ENCODE peak calls at places on chromosomes 2 and 18, in five cellular contexts. One of them, this sample, is unnamed.

GRCh38 chr2:196376984-196377877 is 205.9 kb upstream of the STK17B start:
- DNase-seq in HCEC 1CT: no peak
- DNase-seq in WTC11: no peak
- DNase-seq in GM10248: peak
- DNase-seq in NCI-H345: no peak
- DNase-seq in this sample: no peak

GRCh38 chr18:54269924-54270844 is 867 bp downstream of the POLI start:
- DNase-seq in NCI-H345: peak
- DNase-seq in WTC11: peak
- DNase-seq in GM10248: peak
- DNase-seq in HCEC 1CT: peak
- DNase-seq in this sample: peak

GRCh38 chr2:171318463-171318934 is 115.3 kb downstream of the METTL8 start:
- DNase-seq in WTC11: peak
- DNase-seq in GM10248: no peak
- DNase-seq in HCEC 1CT: no peak
- DNase-seq in NCI-H345: no peak
- DNase-seq in this sample: no peak

GRCh38 chr2:54256091-54256694 is at the start of gene TSPYL6:
- DNase-seq in HCEC 1CT: no peak
- DNase-seq in GM10248: no peak
- DNase-seq in WTC11: no peak
- DNase-seq in NCI-H345: no peak
- DNase-seq in this sample: no peak

GRCh38 chr2:29123584-29124349 is 8.6 kb downstream of the CLIP4 start:
- DNase-seq in NCI-H345: no peak
- DNase-seq in GM10248: no peak
- DNase-seq in WTC11: no peak
- DNase-seq in HCEC 1CT: peak
- DNase-seq in this sample: peak

GRCh38 chr2:65818873-65819451 is 386.6 kb upstream of the SPRED2 start:
- DNase-seq in GM10248: no peak
- DNase-seq in HCEC 1CT: no peak
- DNase-seq in NCI-H345: no peak
- DNase-seq in WTC11: no peak
- DNase-seq in this sample: no peak

GRCh38 chr18:80103231-80103630 is 5.8 kb upstream of the ADNP2 start:
- DNase-seq in WTC11: no peak
- DNase-seq in HCEC 1CT: peak
- DNase-seq in GM10248: no peak
- DNase-seq in NCI-H345: no peak
- DNase-seq in this sample: peak

GRCh38 chr2:239465017-239466001 is 64.5 kb upstream of the HDAC4 start:
- DNase-seq in WTC11: no peak
- DNase-seq in HCEC 1CT: no peak
- DNase-seq in NCI-H345: peak
- DNase-seq in GM10248: no peak
- DNase-seq in this sample: no peak

GRCh38 chr2:190177249-190177648 is 114.7 kb upstream of the MSTN start:
- DNase-seq in HCEC 1CT: no peak
- DNase-seq in NCI-H345: no peak
- DNase-seq in WTC11: no peak
- DNase-seq in GM10248: no peak
- DNase-seq in this sample: no peak

GRCh38 chr2:241894056-241894641 is 24.6 kb downstream of the RTP5 start:
- DNase-seq in NCI-H345: no peak
- DNase-seq in WTC11: no peak
- DNase-seq in HCEC 1CT: no peak
- DNase-seq in GM10248: no peak
- DNase-seq in this sample: no peak

GRCh38 chr2:144523606-144524131 is 3.8 kb upstream of the ZEB2 start:
- DNase-seq in NCI-H345: peak
- DNase-seq in WTC11: peak
- DNase-seq in HCEC 1CT: no peak
- DNase-seq in GM10248: no peak
- DNase-seq in this sample: no peak

GRCh38 chr18:41324020-41324791 is 630.8 kb upstream of the PIK3C3 start:
- DNase-seq in GM10248: no peak
- DNase-seq in NCI-H345: no peak
- DNase-seq in WTC11: no peak
- DNase-seq in HCEC 1CT: no peak
- DNase-seq in this sample: no peak

GRCh38 chr2:55111570-55112228 is 61.4 kb upstream of the RTN4 start:
- DNase-seq in WTC11: no peak
- DNase-seq in NCI-H345: peak
- DNase-seq in GM10248: no peak
- DNase-seq in HCEC 1CT: peak
- DNase-seq in this sample: peak

GRCh38 chr18:32360682-32361345 is 109.9 kb downstream of the GAREM1 start:
- DNase-seq in HCEC 1CT: no peak
- DNase-seq in WTC11: no peak
- DNase-seq in GM10248: no peak
- DNase-seq in NCI-H345: no peak
- DNase-seq in this sample: no peak

GRCh38 chr2:108444941-108445840 is 3.8 kb upstream of the GCC2 start:
- DNase-seq in NCI-H345: no peak
- DNase-seq in GM10248: no peak
- DNase-seq in HCEC 1CT: no peak
- DNase-seq in WTC11: no peak
- DNase-seq in this sample: no peak

GRCh38 chr2:655626-656025 is 21.6 kb downstream of the TMEM18 start:
- DNase-seq in HCEC 1CT: no peak
- DNase-seq in NCI-H345: no peak
- DNase-seq in WTC11: no peak
- DNase-seq in GM10248: no peak
- DNase-seq in this sample: no peak

GRCh38 chr2:233867993-233868532 is at the start of gene MSL3B:
- DNase-seq in HCEC 1CT: peak
- DNase-seq in WTC11: peak
- DNase-seq in NCI-H345: peak
- DNase-seq in GM10248: peak
- DNase-seq in this sample: no peak

GRCh38 chr2:207176245-207176644 is 10.5 kb upstream of the KLF7 start:
- DNase-seq in WTC11: no peak
- DNase-seq in HCEC 1CT: no peak
- DNase-seq in NCI-H345: no peak
- DNase-seq in GM10248: no peak
- DNase-seq in this sample: no peak

GRCh38 chr2:46909771-46910419 is 5.7 kb downstream of the MCFD2 start:
- DNase-seq in NCI-H345: no peak
- DNase-seq in GM10248: peak
- DNase-seq in WTC11: no peak
- DNase-seq in HCEC 1CT: peak
- DNase-seq in this sample: peak

GRCh38 chr2:37156857-37157714 is at the start of gene EIF2AK2:
- DNase-seq in WTC11: peak
- DNase-seq in NCI-H345: peak
- DNase-seq in GM10248: peak
- DNase-seq in HCEC 1CT: peak
- DNase-seq in this sample: peak

GRCh38 chr2:196234672-196235071 is 63.3 kb upstream of the STK17B start:
- DNase-seq in NCI-H345: no peak
- DNase-seq in GM10248: no peak
- DNase-seq in HCEC 1CT: peak
- DNase-seq in WTC11: no peak
- DNase-seq in this sample: peak

GRCh38 chr2:54899576-54900200 is 150.6 kb downstream of the RTN4 start:
- DNase-seq in GM10248: peak
- DNase-seq in NCI-H345: no peak
- DNase-seq in HCEC 1CT: peak
- DNase-seq in WTC11: no peak
- DNase-seq in this sample: peak

GRCh38 chr18:77173274-77174030 is 40.9 kb upstream of the MBP start:
- DNase-seq in GM10248: no peak
- DNase-seq in NCI-H345: no peak
- DNase-seq in HCEC 1CT: no peak
- DNase-seq in WTC11: no peak
- DNase-seq in this sample: no peak

GRCh38 chr18:2376707-2377106 is 194.6 kb downstream of the METTL4 start:
- DNase-seq in WTC11: no peak
- DNase-seq in GM10248: no peak
- DNase-seq in HCEC 1CT: no peak
- DNase-seq in NCI-H345: no peak
- DNase-seq in this sample: no peak

GRCh38 chr18:12531747-12532146 is 124.0 kb downstream of the PRELID3A start:
- DNase-seq in HCEC 1CT: no peak
- DNase-seq in NCI-H345: no peak
- DNase-seq in WTC11: no peak
- DNase-seq in GM10248: no peak
- DNase-seq in this sample: peak

GRCh38 chr2:72914226-72915075 is 2.9 kb upstream of the EMX1 start:
- DNase-seq in NCI-H345: no peak
- DNase-seq in WTC11: peak
- DNase-seq in HCEC 1CT: no peak
- DNase-seq in GM10248: no peak
- DNase-seq in this sample: no peak

GRCh38 chr2:231386446-231386845 is 9.1 kb upstream of the B3GNT7 start:
- DNase-seq in WTC11: no peak
- DNase-seq in NCI-H345: no peak
- DNase-seq in HCEC 1CT: peak
- DNase-seq in GM10248: no peak
- DNase-seq in this sample: peak